ENCODE peak calls at places on chromosomes 3 and 15, in four cellular contexts. One of them, this sample, is unnamed.

GRCh38 chr3:141690366-141691072 is 47.6 kb upstream of the RNF7 start:
- DNase-seq in ascending aorta: no peak
- DNase-seq in GM23338: no peak
- DNase-seq in heart right ventricle: no peak
- DNase-seq in this sample: no peak

GRCh38 chr15:49215768-49216739 is 46.0 kb downstream of the GALK2 start:
- DNase-seq in ascending aorta: no peak
- DNase-seq in GM23338: peak; percentile 60
- DNase-seq in heart right ventricle: peak; percentile 57
- DNase-seq in this sample: no peak

GRCh38 chr15:47404877-47405276 is 312.4 kb upstream of the SEMA6D start:
- DNase-seq in ascending aorta: no peak
- DNase-seq in GM23338: peak; percentile 16
- DNase-seq in heart right ventricle: no peak
- DNase-seq in this sample: no peak

GRCh38 chr3:32383136-32383711 is 8.4 kb upstream of the CMTM7 start:
- DNase-seq in ascending aorta: no peak
- DNase-seq in GM23338: no peak
- DNase-seq in heart right ventricle: no peak
- DNase-seq in this sample: peak; percentile 35

GRCh38 chr15:82551646-82552247 is 11.5 kb upstream of the RPS17 start:
- DNase-seq in ascending aorta: no peak
- DNase-seq in GM23338: no peak
- DNase-seq in heart right ventricle: no peak
- DNase-seq in this sample: no peak

GRCh38 chr3:196971094-196971698 is 2.6 kb upstream of the PIGZ start:
- DNase-seq in ascending aorta: no peak
- DNase-seq in GM23338: no peak
- DNase-seq in heart right ventricle: no peak
- DNase-seq in this sample: no peak

GRCh38 chr3:53183514-53183913 is 22.5 kb downstream of the PRKCD start:
- DNase-seq in ascending aorta: no peak
- DNase-seq in GM23338: no peak
- DNase-seq in heart right ventricle: no peak
- DNase-seq in this sample: no peak

GRCh38 chr3:141462176-141462859 is 24.5 kb upstream of the RASA2 start:
- DNase-seq in ascending aorta: no peak
- DNase-seq in GM23338: no peak
- DNase-seq in heart right ventricle: no peak
- DNase-seq in this sample: no peak

GRCh38 chr3:72375237-72376154 is 472.7 kb downstream of the SHQ1 start:
- DNase-seq in ascending aorta: no peak
- DNase-seq in GM23338: peak; percentile 31
- DNase-seq in heart right ventricle: no peak
- DNase-seq in this sample: no peak

GRCh38 chr3:30970183-30970582 is 75.7 kb upstream of the GADL1 start:
- DNase-seq in ascending aorta: no peak
- DNase-seq in GM23338: peak; percentile 14
- DNase-seq in heart right ventricle: no peak
- DNase-seq in this sample: peak; percentile 12

GRCh38 chr3:70580021-70580420 is 267.6 kb upstream of the MDFIC2 start:
- DNase-seq in ascending aorta: no peak
- DNase-seq in GM23338: no peak
- DNase-seq in heart right ventricle: no peak
- DNase-seq in this sample: no peak

GRCh38 chr3:63809607-63810006 is 9.5 kb upstream of the C3orf49 start:
- DNase-seq in ascending aorta: no peak
- DNase-seq in GM23338: peak; percentile 22
- DNase-seq in heart right ventricle: no peak
- DNase-seq in this sample: no peak

GRCh38 chr3:184899953-184900595 is 88.1 kb downstream of the VPS8 start:
- DNase-seq in ascending aorta: no peak
- DNase-seq in GM23338: peak; percentile 80
- DNase-seq in heart right ventricle: no peak
- DNase-seq in this sample: no peak

GRCh38 chr15:66876731-66877545 is 174.9 kb downstream of the SMAD6 start:
- DNase-seq in ascending aorta: no peak
- DNase-seq in GM23338: no peak
- DNase-seq in heart right ventricle: no peak
- DNase-seq in this sample: no peak

GRCh38 chr3:118628704-118629341 is 405.8 kb downstream of the IGSF11 start:
- DNase-seq in ascending aorta: no peak
- DNase-seq in GM23338: peak; percentile 92
- DNase-seq in heart right ventricle: peak; percentile 16
- DNase-seq in this sample: peak; percentile 66

GRCh38 chr3:122697952-122698625 is 17.4 kb downstream of the PARP14 start:
- DNase-seq in ascending aorta: no peak
- DNase-seq in GM23338: no peak
- DNase-seq in heart right ventricle: no peak
- DNase-seq in this sample: no peak

GRCh38 chr3:78140866-78141658 is 1101.2 kb downstream of the ROBO2 start:
- DNase-seq in ascending aorta: no peak
- DNase-seq in GM23338: no peak
- DNase-seq in heart right ventricle: no peak
- DNase-seq in this sample: no peak

GRCh38 chr3:78026429-78026828 is 986.5 kb downstream of the ROBO2 start:
- DNase-seq in ascending aorta: no peak
- DNase-seq in GM23338: no peak
- DNase-seq in heart right ventricle: no peak
- DNase-seq in this sample: no peak

GRCh38 chr3:177420643-177421042 is 223.4 kb upstream of the TBL1XR1 start:
- DNase-seq in ascending aorta: no peak
- DNase-seq in GM23338: no peak
- DNase-seq in heart right ventricle: no peak
- DNase-seq in this sample: no peak

GRCh38 chr3:111582114-111582461 is 13.1 kb downstream of the ZBED2 start:
- DNase-seq in ascending aorta: no peak
- DNase-seq in GM23338: no peak
- DNase-seq in heart right ventricle: no peak
- DNase-seq in this sample: no peak

GRCh38 chr15:77025471-77025901 is 30.6 kb downstream of the PSTPIP1 start:
- DNase-seq in ascending aorta: no peak
- DNase-seq in GM23338: no peak
- DNase-seq in heart right ventricle: no peak
- DNase-seq in this sample: no peak

GRCh38 chr3:32045091-32045964 is 61.1 kb upstream of the GPD1L start:
- DNase-seq in ascending aorta: peak; percentile 62
- DNase-seq in GM23338: peak; percentile 70
- DNase-seq in heart right ventricle: no peak
- DNase-seq in this sample: peak; percentile 62

GRCh38 chr15:99706557-99707303 is 26.5 kb downstream of the LYSMD4 start:
- DNase-seq in ascending aorta: no peak
- DNase-seq in GM23338: no peak
- DNase-seq in heart right ventricle: no peak
- DNase-seq in this sample: no peak

GRCh38 chr15:68730491-68731317 is 90.0 kb downstream of the ANP32A start:
- DNase-seq in ascending aorta: peak; percentile 77
- DNase-seq in GM23338: peak; percentile 78
- DNase-seq in heart right ventricle: peak; percentile 48
- DNase-seq in this sample: peak; percentile 60

GRCh38 chr3:130700541-130700940 is 46.1 kb downstream of the PIK3R4 start:
- DNase-seq in ascending aorta: peak; percentile 64
- DNase-seq in GM23338: no peak
- DNase-seq in heart right ventricle: no peak
- DNase-seq in this sample: no peak

GRCh38 chr3:32419766-32420137 is 28.1 kb downstream of the CMTM7 start:
- DNase-seq in ascending aorta: no peak
- DNase-seq in GM23338: no peak
- DNase-seq in heart right ventricle: no peak
- DNase-seq in this sample: no peak

GRCh38 chr3:7800006-7800780 is 701.4 kb upstream of the LMCD1 start:
- DNase-seq in ascending aorta: no peak
- DNase-seq in GM23338: peak; percentile 3
- DNase-seq in heart right ventricle: no peak
- DNase-seq in this sample: no peak

GRCh38 chr3:71104090-71104489 is 479.4 kb downstream of the FOXP1 start:
- DNase-seq in ascending aorta: no peak
- DNase-seq in GM23338: no peak
- DNase-seq in heart right ventricle: no peak
- DNase-seq in this sample: no peak

DNA sequence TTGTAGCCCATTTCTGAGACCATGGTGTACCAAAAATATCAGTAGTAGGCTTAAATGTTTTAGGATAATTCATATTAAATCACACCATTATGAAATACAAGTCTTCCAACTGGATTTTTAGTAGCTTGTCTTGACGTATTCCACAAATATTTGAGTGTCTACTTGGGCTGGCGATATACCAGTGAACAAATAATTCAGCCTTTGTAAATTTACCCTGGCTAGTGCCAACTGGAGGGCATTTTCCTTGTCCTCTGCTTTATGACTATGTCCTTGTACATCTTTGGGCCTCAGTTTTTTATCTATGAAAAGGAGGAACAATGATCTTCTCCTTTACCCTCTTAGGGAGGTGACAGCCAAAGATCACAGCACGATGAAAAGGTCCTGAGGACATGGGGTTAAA is 114.8 kb downstream of the FRMD4B start:
- DNase-seq in ascending aorta: no peak
- DNase-seq in GM23338: no peak
- DNase-seq in heart right ventricle: no peak
- DNase-seq in this sample: no peak
- H3K36me3 ChIP-seq in ascending aorta: no peaks in the 10 kb centered on the region
- H3K36me3 ChIP-seq in GM23338: no peaks in the 10 kb centered on the region
- H3K36me3 ChIP-seq in heart right ventricle: no peaks in the 10 kb centered on the region
- H3K36me3 ChIP-seq in this sample: no peaks in the 10 kb centered on the region

DNA sequence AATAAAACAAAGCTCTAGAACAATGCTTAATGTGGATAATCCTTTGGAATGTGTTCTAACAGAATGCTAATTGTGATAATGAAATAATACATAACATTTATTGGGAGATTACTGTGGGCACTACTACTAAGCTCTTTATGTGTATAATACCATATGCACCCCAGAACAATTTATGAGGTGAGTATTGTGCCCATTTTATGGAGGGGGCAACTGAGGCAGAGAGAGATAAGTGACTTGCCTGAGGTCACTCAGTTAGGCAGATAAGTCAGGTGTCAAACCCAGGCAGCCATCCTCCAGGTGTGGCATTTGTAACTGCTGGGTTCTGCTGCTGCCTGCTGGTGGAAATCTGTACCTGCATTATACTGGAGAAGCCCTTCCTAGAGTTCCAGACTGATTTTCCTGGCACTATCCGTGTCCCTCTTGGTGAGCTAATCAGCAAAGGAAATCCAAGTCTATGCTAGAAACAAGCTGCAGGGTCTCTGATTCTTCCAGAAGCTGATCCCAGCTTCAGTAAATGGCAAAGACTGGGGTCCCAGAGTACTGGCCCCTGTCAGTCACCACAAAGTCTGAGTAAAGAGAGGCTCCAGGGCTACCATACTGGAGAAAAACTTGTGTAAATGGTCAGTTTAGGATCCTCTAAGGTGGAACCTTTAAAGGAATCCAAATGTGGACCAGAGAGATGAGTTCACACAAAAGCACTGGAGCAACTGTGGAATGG is 22.6 kb upstream of the RBP1 start:
- DNase-seq in ascending aorta: no peak
- DNase-seq in GM23338: peak; percentile 87
- DNase-seq in heart right ventricle: no peak
- DNase-seq in this sample: peak; percentile 77
- TF ChIP-seq CTCF in ascending aorta: peak; percentile 69
- TF ChIP-seq CTCF in GM23338: peak; percentile 69
- TF ChIP-seq CTCF in heart right ventricle: peak; percentile 75
- TF ChIP-seq CTCF in this sample: peak; percentile 87

GRCh38 chr15:74200871-74201419 is 1.6 kb downstream of the STRA6 start:
- DNase-seq in ascending aorta: no peak
- DNase-seq in GM23338: no peak
- DNase-seq in heart right ventricle: peak; percentile 35
- DNase-seq in this sample: no peak

GRCh38 chr15:74200394-74200793 is 2.2 kb downstream of the STRA6 start:
- DNase-seq in ascending aorta: peak; percentile 80
- DNase-seq in GM23338: no peak
- DNase-seq in heart right ventricle: no peak
- DNase-seq in this sample: no peak

GRCh38 chr15:74201656-74202420 is 749 bp downstream of the STRA6 start:
- DNase-seq in ascending aorta: no peak
- DNase-seq in GM23338: no peak
- DNase-seq in heart right ventricle: no peak
- DNase-seq in this sample: no peak

GRCh38 chr15:74203914-74204431 is 1.4 kb upstream of the STRA6 start:
- DNase-seq in ascending aorta: peak; percentile 88
- DNase-seq in GM23338: peak; percentile 67
- DNase-seq in heart right ventricle: peak; percentile 40
- DNase-seq in this sample: peak; percentile 76

GRCh38 chr15:74202461-74203401 is at the start of gene STRA6:
- DNase-seq in ascending aorta: no peak
- DNase-seq in GM23338: peak; percentile 95
- DNase-seq in heart right ventricle: no peak
- DNase-seq in this sample: peak; percentile 96
- H3K4me3 ChIP-seq in ascending aorta: no peak within 1 kb of the TSS
- H3K4me3 ChIP-seq in GM23338: peak within 1 kb of the TSS; percentile 55
- H3K4me3 ChIP-seq in heart right ventricle: no peak within 1 kb of the TSS
- H3K4me3 ChIP-seq in this sample: peak within 1 kb of the TSS; percentile 53

DNA sequence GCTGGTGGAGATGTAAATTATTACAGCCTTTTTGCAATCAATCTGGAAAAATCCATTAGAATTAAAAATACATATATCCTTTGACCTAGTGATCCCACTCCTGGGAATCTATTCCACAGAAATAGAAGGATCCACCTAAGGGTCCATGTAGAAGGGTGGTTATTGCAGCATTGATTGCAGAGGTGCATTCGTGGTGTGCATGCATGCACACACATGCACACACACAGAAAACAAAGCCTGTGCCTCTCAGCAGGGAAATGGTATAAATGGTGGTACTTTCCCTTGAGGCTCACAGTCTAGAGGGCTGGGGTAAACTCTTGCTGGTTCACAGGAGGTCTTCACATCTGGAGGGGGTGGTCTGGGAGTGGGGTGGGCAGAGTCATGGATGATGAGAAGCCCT is 19.4 kb upstream of the ADPGK start:
- DNase-seq in ascending aorta: no peak
- DNase-seq in GM23338: no peak
- DNase-seq in heart right ventricle: no peak
- DNase-seq in this sample: no peak
- H3K36me3 ChIP-seq in ascending aorta: no peaks in the 10 kb centered on the region
- H3K36me3 ChIP-seq in GM23338: no peaks in the 10 kb centered on the region
- H3K36me3 ChIP-seq in heart right ventricle: no peaks in the 10 kb centered on the region
- H3K36me3 ChIP-seq in this sample: no peaks in the 10 kb centered on the region

GRCh38 chr3:36833160-36833814 is 68.9 kb upstream of the DCLK3 start:
- DNase-seq in ascending aorta: no peak
- DNase-seq in GM23338: peak; percentile 11
- DNase-seq in heart right ventricle: no peak
- DNase-seq in this sample: no peak

GRCh38 chr3:36840453-36840921 is 76.1 kb upstream of the DCLK3 start:
- DNase-seq in ascending aorta: no peak
- DNase-seq in GM23338: no peak
- DNase-seq in heart right ventricle: peak; percentile 52
- DNase-seq in this sample: no peak

GRCh38 chr3:36842275-36842674 is 77.9 kb upstream of the DCLK3 start:
- DNase-seq in ascending aorta: no peak
- DNase-seq in GM23338: no peak
- DNase-seq in heart right ventricle: no peak
- DNase-seq in this sample: no peak

GRCh38 chr3:36832406-36832805 is 68.1 kb upstream of the DCLK3 start:
- DNase-seq in ascending aorta: no peak
- DNase-seq in GM23338: no peak
- DNase-seq in heart right ventricle: no peak
- DNase-seq in this sample: no peak

GRCh38 chr3:36837089-36837488 is 72.7 kb upstream of the DCLK3 start:
- DNase-seq in ascending aorta: no peak
- DNase-seq in GM23338: peak; percentile 61
- DNase-seq in heart right ventricle: no peak
- DNase-seq in this sample: no peak
- TF ChIP-seq CTCF in ascending aorta: no peak
- TF ChIP-seq CTCF in GM23338: peak; percentile 74
- TF ChIP-seq CTCF in heart right ventricle: no peak
- TF ChIP-seq CTCF in this sample: peak; percentile 52

GRCh38 chr3:139935866-139936817 is 1.2 kb downstream of the CLSTN2 start:
- DNase-seq in ascending aorta: no peak
- DNase-seq in GM23338: peak; percentile 71
- DNase-seq in heart right ventricle: peak; percentile 42
- DNase-seq in this sample: peak; percentile 53
- H3K4me3 ChIP-seq in ascending aorta: peak overlapping the region; percentile 67
- H3K4me3 ChIP-seq in GM23338: peak overlapping the region; percentile 83
- H3K4me3 ChIP-seq in heart right ventricle: peak overlapping the region; percentile 56
- H3K4me3 ChIP-seq in this sample: peak overlapping the region; percentile 84